ENCODE peak calls at places on chromosomes 2 and 18, in five cellular contexts. S is transverse colon, T is GM12891, Y is heart left ventricle, F is right lobe of liver. A is an unnamed sample.
A peak's percentile ranks its signal among the peaks of the same experiment; 100 is the strongest.

GRCh38 chr2:227472265-227473018 is 486 bp downstream of the AGFG1 start:
- DNase-seq in S (peak; percentile 46), T (peak; percentile 64), Y (peak; percentile 21), F (peak; percentile 69), A (peak; percentile 26)

GRCh38 chr2:215760526-215760925 is 252.8 kb downstream of the MREG start:
- DNase-seq in S (no peak), T (no peak), Y (no peak), F (no peak), A (no peak)

GRCh38 chr2:190551928-190552327 is 17.4 kb upstream of the NEMP2 start:
- DNase-seq in S (no peak), T (no peak), Y (no peak), F (no peak), A (no peak)

GRCh38 chr2:144320491-144320890 is 199.4 kb downstream of the ZEB2 start:
- DNase-seq in S (no peak), T (no peak), Y (no peak), F (no peak), A (peak; percentile 23)

GRCh38 chr2:135265960-135266490 is 213.9 kb downstream of the RAB3GAP1 start:
- DNase-seq in S (no peak), T (no peak), Y (no peak), F (no peak), A (no peak)

GRCh38 chr2:133780099-133780996 is 212.1 kb upstream of the NCKAP5 start:
- DNase-seq in S (peak; percentile 48), T (peak; percentile 21), Y (peak; percentile 42), F (no peak), A (peak; percentile 20)

GRCh38 chr2:160783481-160783880 is 289.9 kb upstream of the RBMS1 start:
- DNase-seq in S (no peak), T (no peak), Y (no peak), F (no peak), A (no peak)

GRCh38 chr18:2402084-2402483 is 169.2 kb downstream of the METTL4 start:
- DNase-seq in S (no peak), T (no peak), Y (no peak), F (no peak), A (no peak)

GRCh38 chr2:104848526-104848925 is 5.4 kb upstream of the POU3F3 start:
- DNase-seq in S (no peak), T (no peak), Y (no peak), F (no peak), A (no peak)

GRCh38 chr18:21331094-21331493 is 89.1 kb downstream of the GREB1L start:
- DNase-seq in S (no peak), T (no peak), Y (no peak), F (no peak), A (no peak)

GRCh38 chr2:111662039-111662740 is 221.8 kb downstream of the ANAPC1 start:
- DNase-seq in S (no peak), T (no peak), Y (no peak), F (no peak), A (peak; percentile 61)

GRCh38 chr18:65035701-65036100 is 715.1 kb upstream of the CDH7 start:
- DNase-seq in S (no peak), T (no peak), Y (no peak), F (no peak), A (no peak)

GRCh38 chr2:70132244-70133126 is 45.2 kb downstream of the PCBP1 start:
- DNase-seq in S (peak; percentile 47), T (no peak), Y (peak; percentile 65), F (peak; percentile 70), A (no peak)
- TF ChIP-seq POLR2A in S (peak; percentile 52), T (peak; percentile 35), Y (peak; percentile 29), F (peak; percentile 70), A (no peak)

GRCh38 chr2:113198790-113199612 is 25.2 kb downstream of the PSD4 start:
- DNase-seq in S (peak; percentile 88), T (no peak), Y (peak; percentile 78), F (peak; percentile 93), A (peak; percentile 81)

GRCh38 chr2:113196839-113197238 is 23.1 kb downstream of the PSD4 start:
- DNase-seq in S (no peak), T (no peak), Y (no peak), F (peak; percentile 39), A (no peak)

GRCh38 chr2:113200236-113200635 is 26.5 kb downstream of the PSD4 start:
- DNase-seq in S (no peak), T (no peak), Y (no peak), F (peak; percentile 37), A (no peak)

GRCh38 chr2:113197347-113198047 is 23.7 kb downstream of the PSD4 start:
- DNase-seq in S (no peak), T (no peak), Y (no peak), F (peak; percentile 51), A (no peak)

DNA sequence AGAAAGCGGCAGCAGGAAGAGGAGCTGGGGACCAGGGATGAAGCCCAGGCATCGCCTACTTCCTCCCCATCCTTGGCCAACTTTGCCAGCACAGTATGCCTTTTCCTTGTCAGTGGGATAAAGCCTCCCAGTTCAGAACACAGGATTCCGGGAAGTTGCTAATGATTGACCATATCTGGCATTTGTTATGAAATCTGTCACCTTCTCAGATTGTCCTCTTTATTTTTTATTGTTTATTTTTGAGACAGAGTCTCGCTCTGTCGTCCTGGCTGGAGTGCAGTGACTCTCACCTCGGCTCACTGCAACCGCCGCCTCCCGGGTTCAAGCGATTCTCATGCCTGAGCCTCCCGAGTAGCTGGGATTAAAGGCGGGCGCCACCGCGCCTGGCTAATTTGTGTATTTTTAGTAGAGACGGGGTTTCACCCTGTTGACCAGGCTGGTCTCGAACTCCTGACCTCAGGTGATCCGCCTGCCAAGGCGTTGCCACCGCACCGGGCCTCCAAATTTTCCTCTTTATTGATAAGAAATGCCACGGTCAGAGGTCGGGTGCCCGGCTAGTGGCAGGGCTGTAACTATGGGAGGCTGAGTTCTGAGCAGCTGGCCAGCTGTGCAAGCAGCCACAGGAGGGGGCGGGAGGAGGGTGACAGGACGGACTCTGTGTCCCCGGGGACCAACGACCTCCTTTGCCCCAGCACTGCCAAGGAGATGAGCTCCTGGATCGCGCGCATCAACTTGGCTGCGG is 24.4 kb downstream of the PSD4 start:
- DNase-seq in S (no peak), T (no peak), Y (no peak), F (no peak), A (no peak)
- TF ChIP-seq POLR2A in S (no peak), T (no peak), Y (no peak), F (no peak), A (no peak)

GRCh38 chr2:150487537-150488429 is at the start of gene RND3:
- DNase-seq in S (peak; percentile 97), T (peak; percentile 24), Y (peak; percentile 96), F (peak; percentile 95), A (peak; percentile 72)
- TF ChIP-seq POLR2A in S (peak; percentile 98), T (no peak), Y (peak; percentile 95), F (peak; percentile 95), A (peak; percentile 99)

DNA sequence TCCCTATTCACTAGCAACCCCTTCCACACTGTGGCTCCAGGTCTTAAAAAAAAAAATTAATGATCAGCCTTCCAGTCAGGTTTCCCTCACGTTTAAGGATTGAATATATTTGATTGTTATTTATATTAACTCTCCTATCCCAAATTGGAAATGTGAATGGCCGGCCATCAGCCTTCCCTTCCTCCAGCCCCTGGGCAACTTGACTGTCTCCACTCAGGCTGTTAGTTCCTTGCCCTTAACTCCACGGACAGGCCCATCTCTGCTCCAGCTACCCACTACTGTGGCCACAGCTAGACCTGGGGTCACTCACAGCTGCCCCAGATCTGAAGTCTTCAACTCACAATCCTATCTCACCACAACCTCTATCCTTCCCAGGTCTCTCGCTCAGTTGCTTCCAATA is 39.9 kb downstream of the THOC1 start:
- DNase-seq in S (no peak), T (no peak), Y (no peak), F (no peak), A (no peak)
- TF ChIP-seq POLR2A in S (no peak), T (no peak), Y (no peak), F (no peak), A (no peak)